ENCODE peak calls at places on chromosomes 3 and 15, in four cellular contexts. T is HepG2, B is SK-N-SH, N is GM12878. M is an unnamed sample.

GRCh38 chr3:150411971-150412370 is 3.9 kb downstream of the TSC22D2 start:
- DNase-seq in T (no peak), B (no peak), N (no peak), M (no peak)

GRCh38 chr3:149179225-149179624 is 42.4 kb downstream of the CP start:
- DNase-seq in T (no peak), B (no peak), N (no peak), M (no peak)

GRCh38 chr3:46851364-46852328 is 11.6 kb downstream of the MYL3 start:
- DNase-seq in T (no peak), B (no peak), N (no peak), M (no peak)

GRCh38 chr3:64763980-64764379 is 76.2 kb upstream of the ADAMTS9 start:
- DNase-seq in T (no peak), B (no peak), N (no peak), M (no peak)

GRCh38 chr3:152662157-152662556 is 172.8 kb upstream of the P2RY1 start:
- DNase-seq in T (no peak), B (no peak), N (no peak), M (no peak)

GRCh38 chr3:52990637-52991036 is 55.2 kb downstream of the SFMBT1 start:
- DNase-seq in T (no peak), B (no peak), N (no peak), M (no peak)

GRCh38 chr3:150469031-150469930 is 61.2 kb downstream of the TSC22D2 start:
- DNase-seq in T (peak), B (no peak), N (no peak), M (peak)

GRCh38 chr15:60871152-60871551 is 357.9 kb downstream of the RORA start:
- DNase-seq in T (no peak), B (no peak), N (no peak), M (no peak)

GRCh38 chr3:63687569-63688233 is 35.2 kb downstream of the SNTN start:
- DNase-seq in T (no peak), B (no peak), N (no peak), M (no peak)

GRCh38 chr3:47856669-47857068 is 53.7 kb downstream of the DHX30 start:
- DNase-seq in T (no peak), B (no peak), N (no peak), M (no peak)

GRCh38 chr15:80706161-80706560 is 11.1 kb downstream of the ABHD17C start:
- DNase-seq in T (no peak), B (no peak), N (no peak), M (no peak)

GRCh38 chr15:21260966-21261395 is 179.3 kb downstream of the POTEB3 start:
- DNase-seq in T (no peak), B (no peak), N (no peak), M (no peak)

GRCh38 chr3:8660271-8660731 is 15.7 kb upstream of the SSUH2 start:
- DNase-seq in T (no peak), B (no peak), N (no peak), M (no peak)

GRCh38 chr3:45715945-45716344 is 26.7 kb downstream of the SACM1L start:
- DNase-seq in T (no peak), B (no peak), N (no peak), M (no peak)

GRCh38 chr3:65548848-65549625 is 489.7 kb downstream of the MAGI1 start:
- DNase-seq in T (peak), B (peak), N (no peak), M (no peak)

GRCh38 chr3:120094776-120095225 is 554 bp upstream of the GSK3B start:
- DNase-seq in T (peak), B (peak), N (peak), M (peak)

GRCh38 chr3:128932516-128933212 is 53.2 kb downstream of the ACAD9 start:
- DNase-seq in T (no peak), B (no peak), N (no peak), M (no peak)

GRCh38 chr3:193829781-193830180 is 236.8 kb downstream of the OPA1 start:
- DNase-seq in T (no peak), B (no peak), N (no peak), M (no peak)

GRCh38 chr3:50294089-50294488 is 1.9 kb upstream of the IFRD2 start:
- DNase-seq in T (no peak), B (no peak), N (no peak), M (no peak)

GRCh38 chr3:10855871-10856662 is 40.0 kb downstream of the SLC6A11 start:
- DNase-seq in T (peak), B (no peak), N (no peak), M (peak)

GRCh38 chr3:115148142-115148790 is 1.2 kb upstream of the ZBTB20 start:
- DNase-seq in T (no peak), B (no peak), N (no peak), M (no peak)

DNA sequence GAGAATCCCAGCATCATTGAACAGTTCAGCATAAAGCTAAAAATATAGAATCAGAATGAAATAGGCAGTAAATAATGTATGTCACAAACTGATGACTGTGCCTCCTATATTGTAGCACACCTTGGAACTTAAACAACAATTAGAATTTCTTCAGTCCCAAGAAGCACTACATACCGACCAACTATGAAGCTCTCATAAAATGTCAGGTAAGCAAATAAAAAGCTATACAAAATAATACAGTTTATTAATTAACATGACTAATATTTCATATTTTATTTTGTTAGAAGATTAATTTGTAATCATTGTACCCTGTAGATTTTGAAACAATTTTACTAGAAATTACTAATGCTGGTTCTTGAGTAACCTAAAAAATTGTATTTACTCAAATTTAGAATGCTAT is 85.1 kb upstream of the GK5 start:
- DNase-seq in T (no peak), B (no peak), N (no peak), M (no peak)
- TF ChIP-seq REST in T (no peak), B (no peak), N (no peak), M (no peak)

GRCh38 chr3:56960234-56960917 is 100.1 kb upstream of the SPATA12 start:
- DNase-seq in T (no peak), B (no peak), N (peak), M (no peak)

GRCh38 chr3:56955551-56956131 is 104.8 kb upstream of the SPATA12 start:
- DNase-seq in T (no peak), B (no peak), N (no peak), M (no peak)

GRCh38 chr3:56956906-56957305 is 103.6 kb upstream of the SPATA12 start:
- DNase-seq in T (no peak), B (no peak), N (no peak), M (no peak)

GRCh38 chr3:56958879-56959607 is 101.4 kb upstream of the SPATA12 start:
- DNase-seq in T (no peak), B (no peak), N (peak), M (no peak)

GRCh38 chr3:56957520-56957919 is 102.9 kb upstream of the SPATA12 start:
- DNase-seq in T (no peak), B (no peak), N (no peak), M (no peak)
- TF ChIP-seq MXI1 in T (no peak), B (no peak), N (no peak), M (no peak)

GRCh38 chr3:113304102-113304501 is 92.7 kb downstream of the BOC start:
- DNase-seq in T (no peak), B (no peak), N (no peak), M (no peak)
- TF ChIP-seq REST in T (no peak), B (no peak), N (no peak), M (no peak)

DNA sequence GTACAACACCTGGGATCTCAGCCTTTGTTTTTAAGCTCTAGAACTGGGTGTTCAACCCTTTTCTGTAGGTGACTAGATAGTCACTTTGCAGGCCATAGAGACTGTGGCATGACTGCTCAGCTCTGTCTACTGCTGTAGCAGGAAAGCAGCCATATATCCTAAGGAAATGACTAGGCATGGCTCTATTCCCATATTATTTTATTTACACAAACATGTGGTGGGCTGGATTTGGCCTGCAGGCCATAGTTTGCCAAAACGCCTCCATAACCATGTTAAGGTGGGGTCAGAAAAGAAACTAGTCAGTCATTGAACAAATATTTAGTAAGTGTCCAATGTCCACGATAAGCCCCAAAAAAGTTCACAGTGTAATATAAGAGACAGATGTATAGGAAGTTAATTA is 452.6 kb downstream of the MCTP2 start:
- DNase-seq in T (no peak), B (no peak), N (no peak), M (no peak)
- TF ChIP-seq MXI1 in T (no peak), B (no peak), N (no peak), M (no peak)

GRCh38 chr15:74615313-74616019 is at the start of gene CLK3:
- DNase-seq in T (peak), B (peak), N (peak), M (peak)
- TF ChIP-seq REST in T (no peak), B (no peak), N (no peak), M (peak)

GRCh38 chr15:49187537-49188245 is 17.6 kb downstream of the GALK2 start:
- DNase-seq in T (no peak), B (no peak), N (no peak), M (no peak)
- TF ChIP-seq MXI1 in T (no peak), B (no peak), N (no peak), M (no peak)

M was measured in K562.